ENCODE peak calls at places on chromosome 18, in ten cellular contexts. Q, E, I, D, R, W, U, F, Z and Y are unnamed samples.

GRCh38 chr18:62812242-62812641 is 96.9 kb downstream of the PHLPP1 start:
- DNase-seq in Q (no peak), E (no peak), I (no peak), D (no peak), R (no peak), W (peak), U (no peak), F (no peak), Z (no peak), Y (peak)

GRCh38 chr18:28112056-28112470 is 64.9 kb downstream of the CDH2 start:
- DNase-seq in Q (no peak), E (no peak), I (peak), D (no peak), R (peak), W (peak), U (no peak), F (no peak), Z (peak), Y (peak)

GRCh38 chr18:8951491-8951890 is 151.0 kb upstream of the NDUFV2 start:
- DNase-seq in Q (no peak), E (no peak), I (no peak), D (no peak), R (no peak), W (no peak), U (no peak), F (no peak), Z (no peak), Y (no peak)

GRCh38 chr18:40925071-40925541 is 1029.9 kb upstream of the PIK3C3 start:
- DNase-seq in Q (no peak), E (no peak), I (no peak), D (no peak), R (no peak), W (peak), U (no peak), F (no peak), Z (no peak), Y (peak)

GRCh38 chr18:63063171-63063570 is 256.4 kb downstream of the BCL2 start:
- DNase-seq in Q (no peak), E (no peak), I (no peak), D (no peak), R (no peak), W (no peak), U (no peak), F (no peak), Z (no peak), Y (peak)

GRCh38 chr18:35513181-35513932 is 15.6 kb upstream of the INO80C start:
- DNase-seq in Q (peak), E (no peak), I (peak), D (peak), R (peak), W (peak), U (no peak), F (no peak), Z (peak), Y (peak)

GRCh38 chr18:48023334-48024008 is 93.0 kb upstream of the SMAD2 start:
- DNase-seq in Q (no peak), E (peak), I (peak), D (no peak), R (no peak), W (peak), U (no peak), F (peak), Z (peak), Y (peak)

GRCh38 chr18:50231621-50232020 is 34.7 kb downstream of the CFAP53 start:
- DNase-seq in Q (no peak), E (no peak), I (peak), D (no peak), R (no peak), W (peak), U (no peak), F (no peak), Z (no peak), Y (no peak)

GRCh38 chr18:56036673-56037072 is 448.7 kb upstream of the TCF4 start:
- DNase-seq in Q (no peak), E (no peak), I (no peak), D (no peak), R (no peak), W (no peak), U (no peak), F (no peak), Z (no peak), Y (peak)

GRCh38 chr18:12098389-12098788 is 4.7 kb downstream of the ANKRD62 start:
- DNase-seq in Q (no peak), E (no peak), I (no peak), D (no peak), R (no peak), W (no peak), U (no peak), F (no peak), Z (no peak), Y (no peak)

GRCh38 chr18:74163019-74163656 is 14.8 kb downstream of the TIMM21 start:
- DNase-seq in Q (no peak), E (no peak), I (peak), D (no peak), R (no peak), W (peak), U (no peak), F (no peak), Z (no peak), Y (no peak)

GRCh38 chr18:34809697-34810096 is 99.6 kb downstream of the DTNA start:
- DNase-seq in Q (no peak), E (peak), I (peak), D (peak), R (no peak), W (peak), U (peak), F (peak), Z (peak), Y (peak)

GRCh38 chr18:74745658-74746403 is 148.2 kb downstream of the ZNF407 start:
- DNase-seq in Q (no peak), E (no peak), I (peak), D (no peak), R (peak), W (peak), U (no peak), F (no peak), Z (peak), Y (peak)

GRCh38 chr18:48563027-48563426 is 24.2 kb downstream of the CTIF start:
- DNase-seq in Q (no peak), E (no peak), I (peak), D (no peak), R (peak), W (peak), U (no peak), F (no peak), Z (peak), Y (peak)

DNA sequence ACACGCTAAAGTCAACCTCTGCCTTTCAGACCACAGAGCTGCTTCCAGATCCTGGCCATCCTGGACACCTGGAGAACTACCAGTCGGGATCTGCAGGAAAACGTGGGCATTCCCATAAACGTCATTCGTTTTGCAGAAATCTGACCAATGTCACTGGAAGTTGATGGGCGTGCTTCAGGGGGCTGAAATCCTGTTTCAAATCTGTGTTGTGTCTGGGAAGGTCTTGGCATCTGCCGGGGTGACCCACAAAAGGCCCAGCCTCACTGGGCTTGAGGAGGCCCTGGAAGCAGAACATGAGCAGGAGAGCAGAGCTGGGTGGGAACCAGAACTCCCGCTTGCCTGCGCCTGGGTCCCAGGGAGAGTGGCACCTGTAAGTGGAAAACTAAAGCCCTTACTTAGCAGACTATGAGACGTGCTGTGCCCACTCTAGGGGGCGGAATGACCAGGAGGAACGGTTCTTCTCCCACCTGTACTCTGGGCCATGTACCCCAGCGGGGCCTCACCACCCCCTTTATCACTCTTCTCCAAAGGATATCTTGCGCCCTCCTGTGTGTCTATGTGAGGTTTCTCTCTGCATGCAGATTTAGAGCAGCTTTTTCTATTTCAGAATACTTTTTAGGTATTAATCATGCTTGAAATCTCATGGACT is 200.9 kb downstream of the FAM210A start:
- DNase-seq in Q (no peak), E (no peak), I (no peak), D (peak), R (no peak), W (no peak), U (no peak), F (no peak), Z (no peak), Y (no peak)
- TF ChIP-seq CTCF in Q (no peak), E (no peak), I (no peak), D (no peak), R (no peak), W (no peak), U (no peak), F (no peak), Z (no peak), Y (no peak)

GRCh38 chr18:42508683-42509347 is 553.8 kb downstream of the PIK3C3 start:
- DNase-seq in Q (no peak), E (no peak), I (no peak), D (no peak), R (no peak), W (no peak), U (no peak), F (no peak), Z (no peak), Y (no peak)
- H3K4me3 ChIP-seq in Q (no peak), E (no peak), I (no peak), D (no peak), R (no peak), W (no peak), U (no peak), F (no peak), Z (no peak), Y (no peak)

GRCh38 chr18:23115683-23116096 is 19.6 kb upstream of the CABLES1 start:
- DNase-seq in Q (peak), E (no peak), I (peak), D (no peak), R (peak), W (peak), U (no peak), F (no peak), Z (peak), Y (peak)

GRCh38 chr18:23114171-23114881 is 21.0 kb upstream of the CABLES1 start:
- DNase-seq in Q (no peak), E (no peak), I (no peak), D (no peak), R (no peak), W (no peak), U (no peak), F (no peak), Z (peak), Y (peak)

GRCh38 chr18:23113576-23113975 is 21.7 kb upstream of the CABLES1 start:
- DNase-seq in Q (no peak), E (no peak), I (no peak), D (no peak), R (no peak), W (peak), U (no peak), F (no peak), Z (no peak), Y (no peak)

GRCh38 chr18:23114911-23115310 is 20.4 kb upstream of the CABLES1 start:
- DNase-seq in Q (no peak), E (no peak), I (no peak), D (no peak), R (no peak), W (no peak), U (no peak), F (no peak), Z (peak), Y (peak)
- TF ChIP-seq CTCF in Q (no peak), E (no peak), I (no peak), D (no peak), R (no peak), W (no peak), U (no peak), F (no peak), Z (no peak), Y (no peak)

DNA sequence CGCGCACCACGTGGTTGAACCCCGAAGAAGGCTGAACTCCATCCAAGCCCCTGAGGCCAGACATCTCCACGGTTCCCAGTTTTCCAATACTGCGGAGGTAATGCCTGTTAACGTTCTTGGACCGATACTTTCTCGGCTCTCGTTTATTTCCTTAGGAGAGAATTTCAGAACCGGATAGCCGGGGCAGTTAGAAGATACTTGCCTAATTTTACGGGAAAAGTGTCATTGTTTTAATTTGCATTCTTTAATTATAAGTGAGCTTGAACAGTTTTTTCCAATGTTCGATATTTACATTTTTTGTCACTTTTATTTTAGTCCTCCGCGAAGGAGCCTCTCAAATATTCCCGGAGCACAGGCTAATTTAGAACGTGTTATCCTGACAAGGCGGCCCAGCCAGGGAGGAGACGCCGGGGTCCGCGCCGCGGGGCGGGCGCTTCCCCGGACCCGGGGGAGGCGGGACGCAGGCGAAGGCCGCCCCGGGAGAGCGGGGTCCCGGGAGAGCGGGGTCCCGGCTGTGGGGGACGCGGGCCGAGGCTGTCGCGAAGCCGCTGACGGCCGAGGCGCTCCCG is 10.1 kb upstream of the KCNG2 start:
- DNase-seq in Q (no peak), E (no peak), I (no peak), D (no peak), R (no peak), W (no peak), U (no peak), F (peak), Z (no peak), Y (no peak)
- H3K4me3 ChIP-seq in Q (no peak), E (no peak), I (no peak), D (peak), R (no peak), W (no peak), U (peak), F (peak), Z (no peak), Y (no peak)

DNA sequence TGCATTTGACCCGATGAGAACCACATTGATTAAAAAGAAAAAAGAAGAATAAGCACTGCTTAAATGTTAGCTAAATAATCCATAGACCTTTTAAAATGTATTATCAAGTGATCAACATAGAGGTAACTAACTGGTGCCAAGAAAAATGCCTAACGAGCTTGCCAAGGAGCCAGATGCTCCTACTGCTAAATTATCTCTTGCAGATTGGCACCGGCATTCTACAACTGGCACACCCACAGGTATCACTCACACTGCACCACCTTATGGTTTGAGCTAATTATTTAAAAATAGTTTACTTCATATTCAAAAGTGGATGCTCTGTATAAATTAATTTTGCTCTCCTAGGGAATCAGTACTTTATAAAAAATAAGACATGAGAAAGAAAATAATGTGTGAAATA is 341.5 kb upstream of the CDH7 start:
- DNase-seq in Q (no peak), E (no peak), I (no peak), D (no peak), R (no peak), W (no peak), U (no peak), F (no peak), Z (no peak), Y (no peak)
- TF ChIP-seq CTCF in Q (no peak), E (no peak), I (no peak), D (no peak), R (no peak), W (no peak), U (no peak), F (no peak), Z (no peak), Y (no peak)

GRCh38 chr18:31941010-31941809 is 1.7 kb downstream of the TRAPPC8 start:
- DNase-seq in Q (no peak), E (no peak), I (no peak), D (no peak), R (no peak), W (no peak), U (no peak), F (no peak), Z (no peak), Y (no peak)
- H3K4me3 ChIP-seq in Q (peak), E (peak), I (peak), D (peak), R (peak), W (peak), U (peak), F (peak), Z (peak), Y (peak)

DNA sequence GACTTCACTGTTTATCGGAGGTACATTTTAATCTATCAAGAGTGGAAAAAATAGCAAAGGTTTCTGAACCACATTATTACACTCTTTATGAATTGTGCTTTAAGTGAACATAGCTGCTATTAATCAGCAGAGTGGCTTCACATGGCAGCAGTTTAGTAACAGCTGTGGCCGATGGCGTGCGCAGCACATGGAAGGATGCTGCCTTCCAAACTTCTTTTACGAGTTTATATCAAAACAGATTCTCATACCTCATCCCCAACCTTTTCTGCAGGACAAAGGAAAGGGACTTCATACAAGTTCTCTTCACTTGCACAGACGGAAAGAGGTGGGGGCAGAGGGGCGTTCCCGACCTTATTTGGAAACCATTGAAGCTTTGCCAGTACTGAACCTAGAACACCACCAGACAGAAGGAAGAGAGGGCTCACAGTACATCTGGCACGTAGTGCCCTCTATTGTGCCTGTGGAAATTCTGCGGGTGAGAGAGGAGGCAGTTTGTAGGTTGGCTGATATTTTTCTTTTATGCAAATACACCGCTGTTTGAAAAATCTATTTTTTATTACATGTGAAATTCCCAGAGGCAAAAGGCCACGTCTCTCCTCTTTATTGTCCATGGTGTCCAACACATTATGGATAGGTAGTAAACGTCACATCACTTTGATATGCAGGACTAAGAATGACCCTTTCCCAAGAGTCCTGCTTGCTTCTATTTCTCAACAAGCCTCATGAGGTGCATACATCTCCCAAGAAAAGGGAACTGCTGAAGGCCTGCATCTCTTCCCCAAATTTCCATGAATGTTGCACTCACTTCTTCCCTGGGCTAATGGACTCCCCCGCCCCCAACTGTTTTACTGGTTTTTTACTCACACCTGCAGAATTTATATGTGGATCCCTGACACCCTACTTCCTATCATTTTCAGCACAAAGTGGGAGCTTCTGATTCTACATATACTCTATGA is 31.4 kb downstream of the COLEC12 start:
- DNase-seq in Q (no peak), E (no peak), I (no peak), D (no peak), R (no peak), W (no peak), U (no peak), F (no peak), Z (no peak), Y (no peak)
- TF ChIP-seq CTCF in Q (no peak), E (no peak), I (no peak), D (no peak), R (no peak), W (no peak), U (no peak), F (no peak), Z (no peak), Y (no peak)